ENCODE peak calls at places on chromosomes 12 and 14, in eight cellular contexts. One of them, this sample, is unnamed.

GRCh38 chr14:54606631-54607133 is 39.8 kb downstream of the SAMD4A start:
- DNase-seq in IMR-90: peak
- DNase-seq in epithelial cell of esophagus: no peak
- DNase-seq in central memory CD8-positive, alpha-beta T cell: no peak
- DNase-seq in fibroblast of lung: peak
- DNase-seq in RWPE1: no peak
- DNase-seq in mesothelial cell of epicardium: no peak
- DNase-seq in A673: no peak
- DNase-seq in this sample: peak

GRCh38 chr12:69991683-69992297 is 166.8 kb downstream of the MYRFL start:
- DNase-seq in RWPE1: no peak
- DNase-seq in fibroblast of lung: no peak
- DNase-seq in IMR-90: no peak
- DNase-seq in mesothelial cell of epicardium: no peak
- DNase-seq in central memory CD8-positive, alpha-beta T cell: no peak
- DNase-seq in A673: no peak
- DNase-seq in epithelial cell of esophagus: no peak
- DNase-seq in this sample: no peak

GRCh38 chr12:674272-674781 is 11.1 kb upstream of the NINJ2 start:
- DNase-seq in fibroblast of lung: no peak
- DNase-seq in A673: peak
- DNase-seq in central memory CD8-positive, alpha-beta T cell: peak
- DNase-seq in RWPE1: no peak
- DNase-seq in epithelial cell of esophagus: no peak
- DNase-seq in IMR-90: peak
- DNase-seq in mesothelial cell of epicardium: no peak
- DNase-seq in this sample: no peak

GRCh38 chr12:30973171-30973570 is 46.6 kb downstream of the TSPAN11 start:
- DNase-seq in IMR-90: no peak
- DNase-seq in epithelial cell of esophagus: no peak
- DNase-seq in fibroblast of lung: peak
- DNase-seq in RWPE1: no peak
- DNase-seq in central memory CD8-positive, alpha-beta T cell: no peak
- DNase-seq in mesothelial cell of epicardium: no peak
- DNase-seq in A673: no peak
- DNase-seq in this sample: no peak

GRCh38 chr12:121796855-121797751 is 3.6 kb upstream of the RHOF start:
- DNase-seq in fibroblast of lung: peak
- DNase-seq in RWPE1: no peak
- DNase-seq in mesothelial cell of epicardium: no peak
- DNase-seq in IMR-90: peak
- DNase-seq in A673: no peak
- DNase-seq in epithelial cell of esophagus: peak
- DNase-seq in central memory CD8-positive, alpha-beta T cell: no peak
- DNase-seq in this sample: peak

GRCh38 chr14:35420036-35420811 is 15.7 kb upstream of the NFKBIA start:
- DNase-seq in mesothelial cell of epicardium: no peak
- DNase-seq in RWPE1: peak
- DNase-seq in A673: no peak
- DNase-seq in epithelial cell of esophagus: peak
- DNase-seq in central memory CD8-positive, alpha-beta T cell: no peak
- DNase-seq in fibroblast of lung: peak
- DNase-seq in IMR-90: peak
- DNase-seq in this sample: peak

GRCh38 chr14:70926187-70926830 is 19.1 kb downstream of the PCNX1 start:
- DNase-seq in IMR-90: no peak
- DNase-seq in epithelial cell of esophagus: no peak
- DNase-seq in RWPE1: no peak
- DNase-seq in fibroblast of lung: no peak
- DNase-seq in A673: no peak
- DNase-seq in mesothelial cell of epicardium: no peak
- DNase-seq in central memory CD8-positive, alpha-beta T cell: no peak
- DNase-seq in this sample: no peak

GRCh38 chr14:68251766-68252100 is 432.2 kb downstream of the RAD51B start:
- DNase-seq in fibroblast of lung: no peak
- DNase-seq in A673: no peak
- DNase-seq in mesothelial cell of epicardium: no peak
- DNase-seq in RWPE1: no peak
- DNase-seq in epithelial cell of esophagus: no peak
- DNase-seq in central memory CD8-positive, alpha-beta T cell: no peak
- DNase-seq in IMR-90: no peak
- DNase-seq in this sample: no peak

GRCh38 chr12:2640281-2640680 is 154.5 kb upstream of the FKBP4 start:
- DNase-seq in A673: no peak
- DNase-seq in mesothelial cell of epicardium: no peak
- DNase-seq in IMR-90: no peak
- DNase-seq in epithelial cell of esophagus: no peak
- DNase-seq in fibroblast of lung: no peak
- DNase-seq in central memory CD8-positive, alpha-beta T cell: no peak
- DNase-seq in RWPE1: peak
- DNase-seq in this sample: no peak

GRCh38 chr12:124461851-124462623 is 105.4 kb downstream of the NCOR2 start:
- DNase-seq in A673: no peak
- DNase-seq in IMR-90: peak
- DNase-seq in mesothelial cell of epicardium: no peak
- DNase-seq in RWPE1: no peak
- DNase-seq in epithelial cell of esophagus: no peak
- DNase-seq in central memory CD8-positive, alpha-beta T cell: no peak
- DNase-seq in fibroblast of lung: no peak
- DNase-seq in this sample: no peak

GRCh38 chr14:85799668-85800067 is 269.7 kb downstream of the FLRT2 start:
- DNase-seq in A673: no peak
- DNase-seq in mesothelial cell of epicardium: no peak
- DNase-seq in epithelial cell of esophagus: no peak
- DNase-seq in central memory CD8-positive, alpha-beta T cell: no peak
- DNase-seq in RWPE1: no peak
- DNase-seq in IMR-90: no peak
- DNase-seq in fibroblast of lung: no peak
- DNase-seq in this sample: no peak

GRCh38 chr14:58428011-58428807 is 690 bp downstream of the KIAA0586 start:
- DNase-seq in fibroblast of lung: peak
- DNase-seq in central memory CD8-positive, alpha-beta T cell: no peak
- DNase-seq in epithelial cell of esophagus: peak
- DNase-seq in IMR-90: peak
- DNase-seq in RWPE1: peak
- DNase-seq in mesothelial cell of epicardium: no peak
- DNase-seq in A673: peak
- DNase-seq in this sample: peak

GRCh38 chr12:4849024-4849594 is 60.6 kb upstream of the KCNA1 start:
- DNase-seq in RWPE1: peak
- DNase-seq in A673: peak
- DNase-seq in central memory CD8-positive, alpha-beta T cell: no peak
- DNase-seq in epithelial cell of esophagus: peak
- DNase-seq in mesothelial cell of epicardium: no peak
- DNase-seq in fibroblast of lung: peak
- DNase-seq in IMR-90: peak
- DNase-seq in this sample: peak

GRCh38 chr12:47876404-47876960 is 28.3 kb downstream of the VDR start:
- DNase-seq in A673: no peak
- DNase-seq in fibroblast of lung: no peak
- DNase-seq in epithelial cell of esophagus: peak
- DNase-seq in RWPE1: peak
- DNase-seq in central memory CD8-positive, alpha-beta T cell: no peak
- DNase-seq in IMR-90: no peak
- DNase-seq in mesothelial cell of epicardium: no peak
- DNase-seq in this sample: no peak

GRCh38 chr14:85566603-85567002 is 36.7 kb downstream of the FLRT2 start:
- DNase-seq in fibroblast of lung: peak
- DNase-seq in RWPE1: peak
- DNase-seq in mesothelial cell of epicardium: no peak
- DNase-seq in IMR-90: peak
- DNase-seq in epithelial cell of esophagus: peak
- DNase-seq in A673: no peak
- DNase-seq in central memory CD8-positive, alpha-beta T cell: no peak
- DNase-seq in this sample: peak

GRCh38 chr12:46788247-46788887 is 37.4 kb downstream of the SLC38A4 start:
- DNase-seq in fibroblast of lung: peak
- DNase-seq in mesothelial cell of epicardium: no peak
- DNase-seq in epithelial cell of esophagus: peak
- DNase-seq in IMR-90: peak
- DNase-seq in RWPE1: no peak
- DNase-seq in A673: no peak
- DNase-seq in central memory CD8-positive, alpha-beta T cell: no peak
- DNase-seq in this sample: peak

GRCh38 chr14:41280745-41281144 is 325.9 kb upstream of the LRFN5 start:
- DNase-seq in epithelial cell of esophagus: peak
- DNase-seq in central memory CD8-positive, alpha-beta T cell: no peak
- DNase-seq in fibroblast of lung: peak
- DNase-seq in A673: peak
- DNase-seq in IMR-90: no peak
- DNase-seq in RWPE1: no peak
- DNase-seq in mesothelial cell of epicardium: no peak
- DNase-seq in this sample: no peak